ENCODE peak calls at places on chromosome 22, in five cellular contexts. W is HEK293T; S is T-helper 9 cell; I is stimulated activated CD4-positive, alpha-beta T cell treated with anti-CD3 and anti-CD28 coated beads, TNF-alpha, amount 100 ng/mL, for 4 hours; H is fibroblast of mammary gland. Z is an unnamed sample.
A peak's percentile ranks its signal among the peaks of the same experiment; 100 is the strongest.

GRCh38 chr22:40805239-40805638 is 13.9 kb downstream of the SLC25A17 start:
- DNase-seq in S (no peak), W (no peak), I (no peak), H (no peak), Z (no peak)

GRCh38 chr22:45263790-45264269 is 20.9 kb upstream of the UPK3A start:
- DNase-seq in H (peak; percentile 78), W (peak; percentile 75), I (no peak), S (no peak), Z (peak; percentile 94)

GRCh38 chr22:37559901-37560681 is at the start of gene CDC42EP1:
- DNase-seq in I (no peak), S (no peak), H (peak; percentile 39), W (peak; percentile 77), Z (peak; percentile 86)

GRCh38 chr22:47014636-47014930 is 252.1 kb downstream of the TBC1D22A start:
- DNase-seq in H (no peak), W (no peak), S (no peak), I (no peak), Z (no peak)

GRCh38 chr22:34973016-34973415 is 92.9 kb upstream of the ISX start:
- DNase-seq in H (no peak), I (no peak), W (no peak), S (no peak), Z (no peak)

GRCh38 chr22:26461188-26461810 is 22.3 kb downstream of the HPS4 start:
- DNase-seq in I (no peak), S (peak; percentile 42), W (peak; percentile 84), H (peak; percentile 50), Z (peak; percentile 79)

GRCh38 chr22:26579331-26579886 is 10.5 kb downstream of the TPST2 start:
- DNase-seq in S (peak; percentile 28), I (no peak), H (no peak), W (no peak), Z (no peak)

GRCh38 chr22:42194953-42195352 is 64.3 kb upstream of the CYP2D6 start:
- DNase-seq in H (no peak), W (no peak), I (no peak), S (no peak), Z (no peak)

GRCh38 chr22:21730535-21731308 is 4.9 kb downstream of the YPEL1 start:
- DNase-seq in I (no peak), H (no peak), S (no peak), W (no peak), Z (no peak)

GRCh38 chr22:38309614-38310517 is 7.4 kb downstream of the CSNK1E start:
- DNase-seq in W (no peak), S (no peak), H (peak; percentile 74), I (no peak), Z (no peak)

GRCh38 chr22:22467112-22467511 is 41.4 kb downstream of the ZNF280B start:
- DNase-seq in H (no peak), I (no peak), W (no peak), S (no peak), Z (no peak)

GRCh38 chr22:44337658-44338004 is 24.9 kb upstream of the SHISAL1 start:
- DNase-seq in W (no peak), I (no peak), S (no peak), H (peak; percentile 66), Z (peak; percentile 84)

GRCh38 chr22:45206233-45206632 is 34.5 kb downstream of the KIAA0930 start:
- DNase-seq in I (no peak), S (no peak), H (no peak), W (no peak), Z (no peak)

Z was measured in AG08396.